ENCODE peak calls at places on chromosomes 3 and 15, in five cellular contexts. T is Karpas-422, K is stomach, Y is mesendoderm, O is body of pancreas. S is an unnamed sample. For H3K4me1 and H3K36me3, the result is how much of the 10 kb centered on the place peaks cover.

GRCh38 chr15:101081900-101082299 is 162.7 kb downstream of the LRRK1 start:
- DNase-seq in O (no peak), K (no peak), Y (no peak), T (no peak), S (no peak)

GRCh38 chr3:181318321-181318720 is 328.8 kb upstream of the DNAJC19 start:
- DNase-seq in K (no peak), T (no peak), O (no peak), Y (no peak), S (no peak)

GRCh38 chr3:108510496-108510895 is at the start of gene MYH15:
- DNase-seq in Y (no peak), K (no peak), T (no peak), O (no peak), S (no peak)

GRCh38 chr15:86615411-86615810 is 535.7 kb downstream of the AGBL1 start:
- DNase-seq in Y (no peak), K (no peak), T (no peak), O (no peak), S (no peak)

GRCh38 chr15:56496635-56497034 is 31.7 kb upstream of the MNS1 start:
- DNase-seq in O (peak), K (no peak), Y (peak), T (peak), S (no peak)

GRCh38 chr3:122005033-122005565 is 16.9 kb downstream of the ILDR1 start:
- DNase-seq in T (no peak), Y (peak), O (peak), K (no peak), S (no peak)

GRCh38 chr3:26964836-26965235 is 342.3 kb downstream of the LRRC3B start:
- DNase-seq in T (no peak), O (no peak), Y (no peak), K (no peak), S (no peak)

GRCh38 chr3:46913644-46914043 is 36.1 kb downstream of the PTH1R start:
- DNase-seq in Y (no peak), O (peak), T (no peak), K (no peak), S (no peak)

GRCh38 chr15:65382921-65383320 is 5.1 kb upstream of the IGDCC3 start:
- DNase-seq in K (no peak), Y (no peak), T (no peak), O (no peak), S (no peak)

GRCh38 chr3:25527796-25528195 is 99.7 kb downstream of the RARB start:
- DNase-seq in Y (no peak), K (no peak), T (no peak), O (no peak), S (no peak)

DNA sequence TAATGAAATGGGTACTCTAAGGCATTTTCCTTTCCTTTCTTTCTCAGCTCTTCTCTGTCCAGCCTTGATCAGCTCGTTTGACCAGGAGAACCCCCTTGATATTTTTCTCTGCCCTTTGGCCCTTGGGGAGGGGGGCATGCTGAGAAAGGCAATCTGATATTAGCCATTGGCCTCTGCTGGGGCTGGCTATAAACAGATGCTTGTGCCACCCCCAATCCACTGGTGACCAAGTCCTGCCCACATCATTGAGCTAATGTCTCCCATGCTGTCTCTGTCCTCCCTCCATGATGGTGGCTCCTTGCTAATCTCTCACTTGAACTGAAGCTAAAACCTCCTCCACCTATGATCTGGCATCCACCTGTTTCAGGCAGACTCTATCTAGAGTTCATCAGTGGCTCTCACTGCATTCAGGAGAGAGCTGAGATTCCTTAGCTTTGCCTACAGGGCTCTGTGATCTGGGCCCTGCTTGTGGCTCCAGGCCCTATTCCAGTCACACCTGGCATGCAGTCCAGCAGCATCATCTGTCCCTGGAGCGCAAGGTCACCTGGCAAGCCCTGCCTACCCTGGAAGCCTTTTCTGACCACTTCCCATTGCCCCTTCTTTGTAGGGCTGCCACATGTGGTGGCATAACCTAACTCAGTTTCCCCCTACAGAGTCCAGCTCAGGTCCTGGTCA is 115.3 kb upstream of the PLXNA1 start:
- DNase-seq in T (no peak), Y (no peak), O (no peak), K (no peak), S (no peak)
- H3K27ac ChIP-seq in T (no peak), Y (no peak), O (no peak), K (no peak), S (no peak)

GRCh38 chr3:14370719-14371572 is 31.5 kb upstream of the SLC6A6 start:
- DNase-seq in T (no peak), Y (no peak), K (no peak), O (no peak), S (no peak)
- H3K4me1 ChIP-seq in T (under half), Y (under half), K (under half), O (under half), S (under half)

DNA sequence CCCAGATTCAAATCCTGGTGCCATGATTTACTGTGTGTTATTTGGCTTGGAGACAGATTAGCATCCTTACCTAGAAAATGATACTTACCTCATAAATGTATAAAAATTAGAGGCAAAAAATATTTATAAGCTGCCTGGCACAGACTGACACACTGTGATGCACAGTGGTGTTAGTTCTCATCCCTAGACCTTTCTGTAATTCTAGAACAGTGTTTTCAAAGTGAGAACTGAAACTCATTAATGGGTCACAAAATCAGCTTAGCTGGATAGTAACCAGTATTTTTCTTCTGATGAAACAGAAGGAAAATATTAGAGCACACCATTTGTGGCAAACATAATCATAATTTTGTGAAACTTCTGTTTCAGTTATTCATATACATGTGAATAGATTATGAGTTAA is 17.9 kb upstream of the MTHFS start:
- DNase-seq in K (no peak), Y (no peak), O (no peak), T (no peak), S (no peak)
- H3K36me3 ChIP-seq in K (under half), Y (under half), O (under half), T (half or more), S (under half)

GRCh38 chr3:50272911-50273688 is 4.2 kb downstream of the SEMA3B start:
- DNase-seq in T (peak), Y (peak), K (peak), O (peak), S (peak)

GRCh38 chr3:50271314-50272072 is 2.5 kb downstream of the SEMA3B start:
- DNase-seq in K (no peak), T (no peak), O (no peak), Y (peak), S (no peak)

GRCh38 chr3:50275160-50275995 is 3.5 kb upstream of the LSMEM2 start:
- DNase-seq in O (no peak), T (no peak), K (no peak), Y (no peak), S (no peak)

GRCh38 chr3:50274371-50275104 is 4.3 kb upstream of the LSMEM2 start:
- DNase-seq in Y (peak), O (peak), T (peak), K (peak), S (peak)

DNA sequence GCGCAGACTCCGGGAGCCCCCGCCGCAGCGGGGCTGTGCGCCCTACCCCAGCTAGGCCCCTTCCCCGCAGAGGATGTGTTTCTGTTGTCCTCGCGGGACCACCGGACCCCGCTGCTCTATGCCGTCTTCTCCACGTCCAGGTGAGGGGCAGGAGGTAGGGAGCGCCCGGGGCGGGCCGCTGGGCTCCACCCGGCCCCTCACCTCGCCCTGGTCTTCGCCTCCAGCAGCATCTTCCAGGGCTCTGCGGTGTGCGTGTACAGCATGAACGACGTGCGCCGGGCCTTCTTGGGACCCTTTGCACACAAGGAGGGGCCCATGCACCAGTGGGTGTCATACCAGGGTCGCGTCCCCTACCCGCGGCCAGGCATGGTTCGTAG is 4.7 kb downstream of the SEMA3B start:
- DNase-seq in T (no peak), O (no peak), Y (no peak), K (no peak), S (no peak)
- H3K27ac ChIP-seq in T (no peak), O (no peak), Y (no peak), K (peak), S (no peak)